ENCODE peak calls at places on chromosome 21, in nine cellular contexts. Z is CD8-positive, alpha-beta T cell; O is neuronal stem cell; L is mammary epithelial cell; T is GM23338; P is PC-3; C is lower lobe of right lung; V is SK-N-SH; M is HL-60. I is an unnamed sample.

GRCh38 chr21:46325073-46325912 is 1.3 kb downstream of the PCNT start:
- DNase-seq in P (peak; percentile 66), L (peak; percentile 54), Z (no peak), C (peak; percentile 64), V (peak; percentile 79), M (peak; percentile 42), T (peak; percentile 81), O (peak; percentile 38), I (peak; percentile 24)

GRCh38 chr21:26167593-26167992 is 3.0 kb downstream of the APP start:
- DNase-seq in Z (no peak), C (no peak), T (peak; percentile 29), P (no peak), V (no peak), L (no peak), M (no peak), O (no peak), I (no peak)

GRCh38 chr21:43864806-43865470 is at the start of gene AGPAT3:
- DNase-seq in O (no peak), V (peak; percentile 87), P (peak; percentile 15), Z (no peak), T (peak; percentile 51), C (no peak), M (peak; percentile 32), L (no peak), I (no peak)

GRCh38 chr21:41207401-41208388 is 39.7 kb downstream of the BACE2 start:
- DNase-seq in M (no peak), V (no peak), P (no peak), T (no peak), L (peak; percentile 94), Z (no peak), C (no peak), O (no peak), I (peak; percentile 73)

GRCh38 chr21:45809421-45809820 is 165.9 kb downstream of the PCBP3 start:
- DNase-seq in O (no peak), C (no peak), V (no peak), T (no peak), Z (no peak), L (no peak), P (no peak), M (no peak), I (no peak)

GRCh38 chr21:44834231-44834950 is 16.5 kb upstream of the SUMO3 start:
- DNase-seq in V (no peak), T (no peak), Z (no peak), C (no peak), M (no peak), L (no peak), O (no peak), P (no peak), I (no peak)

GRCh38 chr21:45992311-45993209 is 11.0 kb downstream of the COL6A1 start:
- DNase-seq in O (no peak), P (no peak), C (peak; percentile 45), Z (no peak), M (no peak), L (no peak), T (no peak), V (no peak), I (no peak)

GRCh38 chr21:44980562-44981489 is 41.0 kb downstream of the SLX9 start:
- DNase-seq in P (no peak), M (no peak), O (no peak), C (no peak), T (no peak), L (no peak), V (no peak), Z (no peak), I (no peak)

GRCh38 chr21:44802396-44803153 is 955 bp upstream of the UBE2G2 start:
- DNase-seq in M (no peak), T (peak; percentile 63), O (no peak), P (peak; percentile 51), C (no peak), Z (no peak), V (peak; percentile 55), L (no peak), I (no peak)

GRCh38 chr21:21688877-21689276 is 690.7 kb downstream of the NCAM2 start:
- DNase-seq in Z (no peak), C (no peak), T (peak; percentile 80), L (no peak), V (peak; percentile 5), M (no peak), O (peak; percentile 29), P (peak; percentile 46), I (no peak)

GRCh38 chr21:46286668-46286982 is 483 bp downstream of the YBEY start:
- DNase-seq in M (no peak), C (no peak), V (no peak), L (no peak), O (no peak), Z (no peak), P (no peak), T (no peak), I (no peak)

GRCh38 chr21:15441060-15441493 is 288.7 kb upstream of the USP25 start:
- DNase-seq in Z (no peak), V (no peak), P (no peak), M (no peak), O (peak; percentile 93), C (no peak), L (no peak), T (peak; percentile 61), I (no peak)

GRCh38 chr21:42424848-42425602 is 21.3 kb downstream of the UBASH3A start:
- DNase-seq in V (no peak), O (no peak), Z (peak; percentile 66), L (no peak), C (peak; percentile 34), M (no peak), P (no peak), T (no peak), I (no peak)

GRCh38 chr21:44510109-44510507 is 29.9 kb downstream of the KRTAP10-1 start:
- DNase-seq in O (no peak), C (no peak), T (no peak), L (no peak), P (peak; percentile 24), Z (no peak), V (no peak), M (no peak), I (no peak)

GRCh38 chr21:36450511-36450910 is 29.4 kb downstream of the CLDN14 start:
- DNase-seq in L (no peak), V (no peak), Z (no peak), O (no peak), P (peak; percentile 41), M (no peak), T (no peak), C (no peak), I (peak; percentile 57)

GRCh38 chr21:45351526-45352275 is 53.3 kb upstream of the COL18A1 start:
- DNase-seq in P (no peak), O (no peak), V (no peak), M (no peak), T (no peak), C (peak; percentile 39), L (no peak), Z (no peak), I (no peak)

GRCh38 chr21:41958886-41959563 is 5.2 kb upstream of the C2CD2 start:
- DNase-seq in C (no peak), V (no peak), Z (no peak), O (no peak), M (no peak), T (no peak), L (peak; percentile 81), P (peak; percentile 94), I (no peak)

GRCh38 chr21:42614391-42614790 is 39.0 kb upstream of the PDE9A start:
- DNase-seq in P (no peak), C (no peak), T (no peak), Z (no peak), M (no peak), V (no peak), O (no peak), L (peak; percentile 13), I (no peak)

GRCh38 chr21:26844258-26845065 is 747 bp downstream of the ADAMTS1 start:
- DNase-seq in M (no peak), Z (no peak), L (peak; percentile 64), P (peak; percentile 33), V (peak; percentile 73), O (peak; percentile 44), T (peak; percentile 60), C (peak; percentile 57), I (peak; percentile 21)

GRCh38 chr21:18759751-18760161 is 356.2 kb upstream of the TMPRSS15 start:
- DNase-seq in Z (no peak), L (no peak), T (no peak), O (no peak), P (peak; percentile 29), C (no peak), V (no peak), M (no peak), I (no peak)
- H3K4me3 ChIP-seq in Z (no peak overlapping the region), L (no peak overlapping the region), T (no peak overlapping the region), O (no peak overlapping the region), P (peak overlapping the region; percentile 74), C (no peak overlapping the region), V (no peak overlapping the region), M (no peak overlapping the region), I (no peak overlapping the region)

DNA sequence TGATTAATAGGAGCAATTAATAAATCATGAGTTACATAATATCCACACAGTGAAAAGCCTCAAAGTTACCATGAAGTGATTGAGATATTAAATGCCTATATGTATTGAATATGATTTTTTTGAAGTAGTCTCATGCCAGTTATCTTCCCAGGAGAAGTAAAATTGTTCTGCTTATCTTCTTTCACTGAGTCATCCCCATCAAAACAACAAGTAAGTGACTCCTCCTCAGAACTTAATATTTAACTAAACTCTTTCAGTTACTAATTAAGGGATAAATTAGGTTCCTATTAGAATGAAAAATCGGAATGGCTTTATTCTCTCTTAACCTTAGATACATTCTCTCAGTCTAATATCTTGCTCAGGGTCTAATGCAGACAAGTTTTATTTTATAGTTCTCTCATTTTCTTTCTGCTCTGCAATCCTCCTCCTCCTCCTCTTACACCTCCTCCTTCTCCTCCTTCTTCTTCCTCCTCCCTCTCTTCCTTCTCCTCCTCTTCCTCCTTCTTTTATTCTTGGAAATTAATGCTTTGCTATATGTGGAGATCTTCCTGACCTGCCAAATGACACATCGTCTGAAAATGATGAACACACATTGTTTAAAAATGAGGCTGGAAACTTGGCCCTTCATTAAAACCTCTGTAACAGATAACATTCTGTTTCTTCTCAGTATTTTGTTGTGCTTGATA is 110.9 kb downstream of the RUNX1 start:
- DNase-seq in M (no peak), L (peak; percentile 32), Z (no peak), T (no peak), P (peak; percentile 44), V (no peak), O (no peak), C (no peak), I (peak; percentile 58)
- H3K27ac ChIP-seq in M (no peak overlapping the region), L (peak overlapping the region; percentile 32), Z (no peak overlapping the region), T (no peak overlapping the region), P (no peak overlapping the region), V (no peak overlapping the region), O (no peak overlapping the region), C (no peak overlapping the region), I (peak overlapping the region; percentile 92)

GRCh38 chr21:33127154-33127893 is 57.4 kb downstream of the OLIG1 start:
- DNase-seq in O (peak; percentile 78), C (peak; percentile 63), T (peak; percentile 91), M (peak; percentile 55), L (peak; percentile 44), P (peak; percentile 82), V (peak; percentile 60), Z (peak; percentile 10), I (peak; percentile 47)
- H3K4me3 ChIP-seq in O (peak overlapping the region; percentile 7), C (peak overlapping the region; percentile 28), T (peak overlapping the region; percentile 46), M (peak overlapping the region; percentile 31), L (no peak overlapping the region), P (peak overlapping the region; percentile 39), V (peak overlapping the region; percentile 44), Z (peak overlapping the region; percentile 22), I (peak overlapping the region; percentile 32)

DNA sequence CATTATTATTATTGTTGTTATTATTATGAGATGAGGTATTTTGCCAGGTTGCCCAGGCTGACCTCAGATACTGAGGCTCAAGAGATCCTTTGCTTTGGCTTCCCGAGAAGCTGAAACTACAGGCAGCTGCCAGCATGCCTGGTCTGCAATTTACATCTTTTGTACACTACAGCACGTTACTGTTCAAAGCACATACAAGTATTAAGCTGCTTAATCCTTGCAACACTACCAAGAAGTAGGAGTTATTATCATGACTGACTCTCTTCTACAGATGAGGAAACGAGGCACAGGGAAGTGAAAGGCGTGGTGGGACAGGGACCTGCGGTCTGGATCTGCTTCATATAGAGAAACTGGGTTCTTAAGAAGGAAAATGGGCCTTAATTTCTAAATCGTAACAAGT is 11.6 kb downstream of the ERG start:
- DNase-seq in T (no peak), V (no peak), L (peak; percentile 33), C (no peak), Z (no peak), M (peak; percentile 74), P (no peak), O (no peak), I (no peak)
- H3K27ac ChIP-seq in T (no peak overlapping the region), V (no peak overlapping the region), L (peak overlapping the region; percentile 96), C (peak overlapping the region; percentile 51), Z (no peak overlapping the region), M (peak overlapping the region; percentile 6), P (peak overlapping the region; percentile 51), O (no peak overlapping the region), I (peak overlapping the region; percentile 16)